ENCODE peak calls at places on chromosomes 5 and 9, in seven cellular contexts. C is endothelial cell of umbilical vein, Q is H1, D is uterus, M is suprapubic skin, G is heart left ventricle, P is prostate gland. E is an unnamed sample.

GRCh38 chr5:163658702-163659567 is 153.5 kb downstream of the MAT2B start:
- DNase-seq in C (no peak), Q (no peak), D (no peak), M (no peak), G (no peak), P (no peak), E (no peak)

GRCh38 chr5:57453728-57454127 is 28.9 kb downstream of the ACTBL2 start:
- DNase-seq in C (no peak), Q (no peak), D (no peak), M (no peak), G (no peak), P (no peak), E (no peak)

GRCh38 chr5:150163547-150164059 is 3.0 kb upstream of the CDX1 start:
- DNase-seq in C (no peak), Q (no peak), D (peak), M (peak), G (peak), P (no peak), E (peak)

GRCh38 chr9:112002847-112003457 is 106.3 kb downstream of the UGCG start:
- DNase-seq in C (no peak), Q (no peak), D (no peak), M (no peak), G (no peak), P (no peak), E (no peak)

GRCh38 chr5:121660142-121660541 is 191.5 kb upstream of the FTMT start:
- DNase-seq in C (no peak), Q (no peak), D (no peak), M (no peak), G (peak), P (no peak), E (no peak)

GRCh38 chr9:121826711-121827110 is 175.3 kb downstream of the DAB2IP start:
- DNase-seq in C (no peak), Q (no peak), D (no peak), M (no peak), G (no peak), P (no peak), E (no peak)

GRCh38 chr9:13503599-13503998 is 224.1 kb upstream of the MPDZ start:
- DNase-seq in C (no peak), Q (no peak), D (no peak), M (no peak), G (no peak), P (no peak), E (no peak)

GRCh38 chr5:112921833-112922817 is at the start of gene REEP5:
- DNase-seq in C (peak), Q (no peak), D (peak), M (peak), G (peak), P (peak), E (peak)

GRCh38 chr9:95078516-95078915 is 239.0 kb downstream of the FANCC start:
- DNase-seq in C (no peak), Q (no peak), D (no peak), M (peak), G (no peak), P (no peak), E (no peak)

GRCh38 chr5:134614461-134615085 is 18.1 kb downstream of the SAR1B start:
- DNase-seq in C (peak), Q (no peak), D (no peak), M (no peak), G (no peak), P (no peak), E (no peak)

GRCh38 chr5:176616520-176616919 is 6.6 kb upstream of the GPRIN1 start:
- DNase-seq in C (no peak), Q (no peak), D (no peak), M (no peak), G (no peak), P (no peak), E (no peak)

GRCh38 chr9:19551124-19551929 is 142.5 kb downstream of the ACER2 start:
- DNase-seq in C (no peak), Q (no peak), D (no peak), M (no peak), G (no peak), P (peak), E (no peak)

GRCh38 chr5:125326114-125326513 is 579.7 kb upstream of the ZNF608 start:
- DNase-seq in C (peak), Q (no peak), D (no peak), M (no peak), G (peak), P (no peak), E (no peak)

GRCh38 chr5:14407746-14408175 is 173.8 kb upstream of the OTULINL start:
- DNase-seq in C (peak), Q (no peak), D (no peak), M (no peak), G (no peak), P (no peak), E (peak)

GRCh38 chr5:32129074-32129598 is 45.0 kb downstream of the GOLPH3 start:
- DNase-seq in C (no peak), Q (no peak), D (no peak), M (no peak), G (no peak), P (no peak), E (no peak)

GRCh38 chr9:306907-307306 is 92.2 kb downstream of the DOCK8 start:
- DNase-seq in C (no peak), Q (no peak), D (no peak), M (no peak), G (no peak), P (no peak), E (peak)
- TF ChIP-seq POLR2A in C (no peak), Q (no peak), D (no peak), M (no peak), G (no peak), P (no peak), E (no peak)

GRCh38 chr9:126723807-126724172 is 81.0 kb upstream of the ZBTB43 start:
- DNase-seq in C (no peak), Q (no peak), D (no peak), M (no peak), G (no peak), P (no peak), E (no peak)
- H3K4me3 ChIP-seq in C (no peak), Q (peak), D (no peak), M (peak), G (no peak), P (no peak), E (peak)

DNA sequence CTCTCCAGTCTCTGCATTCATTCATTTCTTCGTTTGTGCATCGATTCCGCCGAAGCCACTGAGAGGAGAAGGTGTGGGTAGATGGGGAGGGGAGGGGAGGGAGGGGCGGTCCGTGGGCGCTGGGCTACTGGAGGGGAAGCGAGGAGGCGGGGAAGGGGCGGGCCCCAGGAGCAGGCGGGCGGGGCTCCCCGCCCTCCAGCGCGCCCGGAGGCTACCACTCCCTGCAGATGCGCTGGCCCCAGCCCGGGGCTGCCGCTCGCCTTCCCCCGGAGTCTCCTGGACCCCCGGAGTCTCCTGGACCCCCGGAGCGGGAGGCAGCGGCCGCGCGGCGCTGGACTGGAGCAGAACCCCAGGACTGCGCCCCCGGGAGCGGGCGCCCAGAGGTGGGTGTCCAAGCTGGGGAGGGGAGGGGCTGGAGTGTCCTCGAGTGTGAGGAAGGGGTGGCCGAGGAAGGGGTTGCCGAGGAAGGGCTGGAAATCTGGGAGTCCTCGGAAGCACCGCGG is 159.4 kb downstream of the C9orf152 start:
- DNase-seq in C (peak), Q (peak), D (peak), M (peak), G (peak), P (peak), E (peak)
- TF ChIP-seq POLR2A in C (peak), Q (no peak), D (peak), M (peak), G (peak), P (peak), E (no peak)

GRCh38 chr5:159972538-159973362 is 36.2 kb upstream of the TTC1 start:
- DNase-seq in C (no peak), Q (no peak), D (no peak), M (no peak), G (no peak), P (no peak), E (no peak)
- H3K4me3 ChIP-seq in C (no peak), Q (peak), D (no peak), M (peak), G (peak), P (no peak), E (peak)

GRCh38 chr9:86876797-86877196 is 70.5 kb downstream of the GAS1 start:
- DNase-seq in C (no peak), Q (no peak), D (no peak), M (no peak), G (no peak), P (no peak), E (no peak)
- TF ChIP-seq POLR2A in C (no peak), Q (no peak), D (no peak), M (no peak), G (no peak), P (no peak), E (no peak)

E was measured in testis.